ENCODE peak calls at places on chromosomes 16 and 17, in seven cellular contexts. L is endothelial cell of umbilical vein, G is A549, U is spleen, S is adrenal gland, M is transverse colon, R is GM12892. C is an unnamed sample.

GRCh38 chr17:29933379-29933778 is 3.4 kb upstream of the SSH2 start:
- DNase-seq in R (no peak), L (peak), M (no peak), U (no peak), S (no peak), G (peak), C (no peak)

GRCh38 chr17:59561042-59561441 is 4.4 kb upstream of the DHX40 start:
- DNase-seq in U (no peak), M (no peak), G (peak), L (peak), S (no peak), R (peak), C (peak)

GRCh38 chr17:16214190-16215001 is 938 bp downstream of the NCOR1 start:
- DNase-seq in R (no peak), G (no peak), L (peak), U (no peak), M (no peak), S (no peak), C (no peak)

GRCh38 chr17:51548125-51548524 is 287.8 kb downstream of the UTP18 start:
- DNase-seq in L (no peak), M (no peak), S (no peak), R (no peak), G (no peak), U (no peak), C (no peak)

GRCh38 chr16:85284138-85284897 is 172.0 kb upstream of the CIBAR2 start:
- DNase-seq in G (no peak), S (no peak), U (no peak), M (no peak), R (no peak), L (no peak), C (no peak)

GRCh38 chr17:65039349-65039988 is 17.1 kb downstream of the GNA13 start:
- DNase-seq in R (no peak), G (no peak), S (no peak), L (no peak), M (no peak), U (no peak), C (no peak)

GRCh38 chr16:85681255-85681654 is 7.5 kb downstream of the GINS2 start:
- DNase-seq in S (no peak), G (no peak), M (peak), L (no peak), R (no peak), U (peak), C (no peak)

GRCh38 chr17:10226930-10227695 is 28.7 kb upstream of the GAS7 start:
- DNase-seq in G (peak), R (peak), M (peak), L (no peak), S (peak), U (peak), C (peak)

GRCh38 chr16:70644763-70645597 is 1.4 kb upstream of the IL34 start:
- DNase-seq in M (no peak), R (no peak), G (no peak), S (no peak), L (no peak), U (no peak), C (no peak)

GRCh38 chr17:65931246-65932149 is 260.4 kb downstream of the CEP112 start:
- DNase-seq in R (no peak), L (no peak), G (no peak), S (no peak), M (no peak), U (no peak), C (no peak)

GRCh38 chr17:31926100-31926729 is 10.6 kb upstream of the SUZ12 start:
- DNase-seq in R (no peak), M (no peak), U (no peak), S (no peak), G (no peak), L (no peak), C (no peak)

GRCh38 chr17:18323007-18323406 is 7.9 kb downstream of the SMCR8 start:
- DNase-seq in R (no peak), L (no peak), G (peak), M (no peak), U (peak), S (peak), C (no peak)

GRCh38 chr16:13351222-13351621 is 449.8 kb downstream of the SHISA9 start:
- DNase-seq in M (no peak), R (no peak), G (no peak), L (no peak), U (no peak), S (no peak), C (no peak)

GRCh38 chr16:4935231-4935855 is 1.6 kb downstream of the PPL start:
- DNase-seq in G (no peak), U (no peak), R (no peak), L (no peak), M (peak), S (peak), C (no peak)

GRCh38 chr17:79192503-79193500 is 118.2 kb downstream of the ENGASE start:
- DNase-seq in M (no peak), L (peak), R (no peak), S (peak), U (no peak), G (no peak), C (no peak)

GRCh38 chr16:84818989-84819643 is 669 bp upstream of the CRISPLD2 start:
- DNase-seq in S (no peak), G (no peak), U (no peak), R (no peak), M (no peak), L (no peak), C (no peak)

GRCh38 chr16:56470666-56471065 is 19.3 kb downstream of the OGFOD1 start:
- DNase-seq in S (no peak), G (no peak), L (no peak), M (no peak), U (no peak), R (no peak), C (no peak)

GRCh38 chr17:19000531-19001011 is 4.0 kb downstream of the FAM83G start:
- DNase-seq in R (no peak), M (peak), S (peak), L (no peak), U (no peak), G (peak), C (no peak)

GRCh38 chr17:81020767-81021497 is 14.0 kb upstream of the BAIAP2 start:
- DNase-seq in G (no peak), U (peak), M (peak), R (peak), L (no peak), S (peak), C (peak)

GRCh38 chr17:78774956-78775571 is 7.0 kb downstream of the CYTH1 start:
- DNase-seq in L (no peak), S (no peak), U (peak), R (no peak), G (no peak), M (peak), C (no peak)

GRCh38 chr17:51435641-51436091 is 175.3 kb downstream of the UTP18 start:
- DNase-seq in G (peak), S (peak), U (no peak), M (peak), R (no peak), L (peak), C (peak)

GRCh38 chr16:72195609-72196008 is 23.7 kb upstream of the PMFBP1 start:
- DNase-seq in U (no peak), L (no peak), M (no peak), G (no peak), R (no peak), S (no peak), C (no peak)

GRCh38 chr17:68585643-68586042 is 15.5 kb downstream of the FAM20A start:
- DNase-seq in M (no peak), S (no peak), U (no peak), G (no peak), L (no peak), R (no peak), C (no peak)

GRCh38 chr17:40540448-40540847 is 24.8 kb downstream of the CCR7 start:
- DNase-seq in G (no peak), S (peak), M (no peak), U (peak), L (no peak), R (no peak), C (no peak)

GRCh38 chr16:64522548-64522947 is 599.3 kb downstream of the CDH11 start:
- DNase-seq in U (no peak), L (no peak), G (no peak), S (no peak), M (no peak), R (no peak), C (no peak)

GRCh38 chr16:47037396-47037745 is 63.9 kb upstream of the DNAJA2 start:
- DNase-seq in G (peak), R (peak), M (peak), S (peak), L (no peak), U (no peak), C (peak)

GRCh38 chr17:29495011-29495410 is 71.8 kb downstream of the ABHD15 start:
- DNase-seq in M (no peak), S (no peak), U (no peak), L (no peak), R (no peak), G (no peak), C (no peak)

GRCh38 chr16:72467157-72467759 is 295.3 kb upstream of the PMFBP1 start:
- DNase-seq in U (no peak), G (peak), S (no peak), M (no peak), R (no peak), L (peak), C (peak)

GRCh38 chr17:7634384-7634783 is 4.4 kb downstream of the SHBG start:
- DNase-seq in M (no peak), S (peak), L (peak), R (no peak), G (peak), U (no peak), C (peak)

GRCh38 chr16:73152731-73153130 is 104.8 kb upstream of the ZFHX3 start:
- DNase-seq in U (no peak), S (no peak), G (no peak), R (no peak), M (no peak), L (no peak), C (no peak)

GRCh38 chr16:12794486-12795399 is 8.9 kb downstream of the CPPED1 start:
- DNase-seq in G (no peak), L (no peak), U (peak), R (no peak), M (no peak), S (no peak), C (peak)

GRCh38 chr16:62406387-62406786 is 370.1 kb upstream of the CDH8 start:
- DNase-seq in R (no peak), U (no peak), S (no peak), M (no peak), G (no peak), L (no peak), C (no peak)

GRCh38 chr16:50501986-50502615 is 46.1 kb upstream of the NKD1 start:
- DNase-seq in U (no peak), M (no peak), S (no peak), R (no peak), G (no peak), L (no peak), C (no peak)

GRCh38 chr17:45052052-45052772 is 780 bp upstream of the DCAKD start:
- DNase-seq in S (peak), G (peak), U (peak), M (peak), R (no peak), L (peak), C (peak)

GRCh38 chr16:11034005-11034404 is 89.6 kb downstream of the CLEC16A start:
- DNase-seq in U (no peak), L (no peak), S (no peak), R (no peak), G (no peak), M (no peak), C (no peak)

GRCh38 chr17:76529643-76530488 is 7.6 kb downstream of the CYGB start:
- DNase-seq in R (peak), G (no peak), U (peak), S (peak), M (peak), L (peak), C (no peak)

GRCh38 chr17:38559025-38559879 is 46.5 kb downstream of the SRCIN1 start:
- DNase-seq in S (peak), U (peak), R (peak), L (peak), G (peak), M (peak), C (peak)

DNA sequence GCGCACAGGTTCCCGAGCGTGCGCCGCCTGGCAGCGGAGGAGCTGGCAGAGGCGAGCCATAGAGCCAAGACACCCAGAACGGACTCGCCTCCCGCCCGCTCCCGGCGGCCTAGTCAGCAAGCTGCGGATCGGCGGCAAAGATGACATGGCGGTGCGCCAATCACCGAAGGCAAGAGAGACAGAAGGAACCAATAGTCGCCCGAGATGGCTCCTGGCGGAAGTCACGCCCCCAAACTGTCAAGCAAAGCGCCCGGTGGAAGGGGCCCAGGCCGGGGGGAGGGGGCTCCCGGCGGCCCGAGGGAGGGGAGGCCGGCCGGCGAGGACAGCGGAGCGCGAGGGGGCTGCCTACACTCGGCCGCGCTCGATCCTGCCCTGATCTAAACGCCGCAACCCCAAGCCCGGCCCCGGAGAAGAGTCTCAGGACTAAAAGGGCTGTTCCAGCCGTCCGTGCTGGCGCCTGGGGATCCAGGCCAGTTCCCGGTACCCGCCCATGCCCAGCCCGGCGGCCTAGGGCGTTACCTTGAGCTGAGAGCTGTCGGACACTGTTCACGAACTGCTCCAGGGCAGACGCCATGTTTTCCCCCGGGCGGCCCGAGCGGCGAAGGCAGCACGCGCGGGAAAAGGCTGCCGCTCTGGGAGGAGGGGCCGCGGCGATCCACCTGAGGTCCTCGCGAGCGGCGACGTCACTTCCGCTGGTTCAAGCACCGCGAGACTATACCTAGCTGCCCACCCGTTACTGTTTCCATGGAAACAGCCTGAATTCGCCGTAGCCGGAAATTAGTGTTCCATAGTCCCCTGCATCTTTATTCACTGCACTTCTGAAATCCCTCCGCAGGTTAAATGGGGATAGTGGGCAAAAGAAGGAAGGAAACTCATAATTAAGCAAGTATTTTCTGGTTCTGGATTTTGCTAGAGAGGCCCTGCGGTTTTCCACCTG is at the start of gene COPS3:
- DNase-seq in L (peak), G (peak), S (peak), M (peak), R (peak), U (peak), C (peak)
- TF ChIP-seq POLR2A in L (peak), G (peak), S (peak), M (peak), R (peak), U (peak), C (peak)

DNA sequence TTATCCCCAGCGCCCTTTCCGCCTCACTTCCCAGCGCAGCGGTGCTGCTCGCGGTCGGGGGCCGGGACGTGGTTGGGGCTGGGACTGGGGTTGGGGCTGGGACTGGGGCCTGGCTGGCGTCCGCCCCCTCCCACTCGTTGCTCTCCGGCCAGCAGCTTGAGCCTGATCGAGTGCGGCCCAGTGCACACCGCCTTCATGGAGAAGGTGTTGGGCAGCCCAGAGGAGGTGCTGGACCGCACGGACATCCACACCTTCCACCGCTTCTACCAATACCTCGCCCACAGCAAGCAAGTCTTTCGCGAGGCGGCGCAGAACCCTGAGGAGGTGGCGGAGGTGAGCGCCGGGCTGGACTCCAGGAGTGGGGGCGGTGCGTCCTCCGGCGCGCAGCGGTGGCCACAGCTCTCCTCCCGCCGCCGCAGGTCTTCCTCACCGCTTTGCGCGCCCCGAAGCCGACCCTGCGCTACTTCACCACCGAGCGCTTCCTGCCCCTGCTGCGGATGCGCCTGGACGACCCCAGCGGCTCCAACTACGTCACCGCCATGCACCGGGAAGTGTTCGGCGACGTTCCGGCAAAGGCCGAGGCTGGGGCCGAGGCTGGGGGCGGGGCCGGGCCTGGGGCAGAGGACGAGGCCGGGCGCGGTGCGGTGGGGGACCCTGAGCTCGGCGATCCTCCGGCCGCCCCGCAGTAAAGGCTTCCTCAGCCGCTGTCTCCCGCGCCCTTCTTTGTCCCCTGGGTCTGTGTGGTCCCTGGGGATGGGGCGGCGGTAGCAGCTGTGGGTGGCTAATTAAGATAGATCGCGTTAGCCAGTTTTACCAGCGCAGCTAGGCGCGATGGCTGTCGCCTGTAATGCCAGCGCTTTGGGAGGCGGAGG is 1.8 kb downstream of the HSD17B1 start:
- DNase-seq in L (peak), S (peak), R (peak), U (peak), G (peak), M (peak), C (peak)
- TF ChIP-seq POLR2A in L (peak), S (peak), R (peak), U (peak), G (peak), M (peak), C (peak)

DNA sequence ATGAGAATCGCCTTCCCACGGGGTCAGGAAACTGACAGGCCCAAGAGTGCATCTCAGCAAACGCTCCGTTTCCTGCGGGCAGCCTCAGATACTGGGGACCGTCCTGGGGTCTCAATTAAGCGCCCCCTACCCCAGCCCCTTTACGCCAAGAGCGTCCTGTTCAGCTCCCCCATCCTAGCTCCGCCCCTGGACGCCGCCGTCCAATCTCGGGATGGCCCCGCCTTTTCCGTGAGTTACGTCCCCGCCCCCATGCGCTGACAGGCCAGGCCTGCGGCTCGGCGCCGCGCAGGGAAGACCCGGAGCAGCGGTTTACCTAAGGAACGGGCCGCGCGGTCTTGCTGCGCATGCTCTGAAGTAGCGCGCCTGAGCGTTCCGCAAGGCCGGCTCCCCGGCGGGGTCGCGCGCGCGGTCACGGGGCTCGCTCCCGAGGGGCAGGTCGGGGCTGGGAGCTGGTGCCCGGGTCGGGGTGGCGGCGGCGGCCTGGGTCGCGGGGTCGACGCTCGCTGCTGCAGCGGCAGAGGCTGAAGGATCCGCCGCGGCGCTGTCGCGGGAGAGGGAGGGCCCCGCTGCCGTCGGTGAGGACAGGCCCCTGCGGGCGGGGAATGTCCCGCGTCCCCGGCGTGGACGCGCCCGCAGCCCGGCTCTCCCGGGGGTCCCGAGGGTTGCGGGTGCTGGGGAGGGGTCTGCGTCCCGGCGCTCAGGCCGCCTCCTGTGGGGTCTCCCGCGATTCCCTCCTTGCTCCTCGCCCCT is at the start of gene FLYWCH1:
- DNase-seq in G (peak), M (peak), R (peak), U (peak), S (peak), L (peak), C (peak)
- TF ChIP-seq POLR2A in G (peak), M (peak), R (peak), U (peak), S (peak), L (no peak), C (peak)

GRCh38 chr17:82082456-82082855 is 15.6 kb downstream of the FASN start:
- DNase-seq in S (no peak), M (no peak), G (no peak), L (no peak), U (no peak), R (no peak), C (no peak)

GRCh38 chr17:82081546-82081945 is 15.9 kb upstream of the DUS1L start:
- DNase-seq in L (no peak), G (no peak), R (no peak), S (no peak), U (no peak), M (no peak), C (no peak)

GRCh38 chr17:82080048-82080788 is 14.6 kb upstream of the DUS1L start:
- DNase-seq in R (no peak), L (no peak), G (no peak), S (no peak), U (no peak), M (no peak), C (no peak)

GRCh38 chr17:82081966-82082365 is 16.1 kb downstream of the FASN start:
- DNase-seq in G (no peak), L (no peak), R (no peak), S (no peak), M (no peak), U (no peak), C (no peak)

GRCh38 chr17:82080789-82081464 is 15.3 kb upstream of the DUS1L start:
- DNase-seq in L (no peak), G (no peak), U (no peak), S (no peak), R (no peak), M (no peak), C (no peak)
- TF ChIP-seq POLR2A in L (no peak), G (no peak), U (no peak), S (no peak), R (no peak), M (no peak), C (no peak)

C was measured in erythroblast.